ENCODE peak calls at places on chromosomes 16 and 17, in seven cellular contexts. O is activated naive CD8-positive, alpha-beta T cell treated with anti-CD3 and anti-CD28 coated beads for 36 hours; H is NAMALWA; T is esophagus squamous epithelium; M is HEK293T; B is amygdala; V is thoracic aorta. J is an unnamed sample.

GRCh38 chr16:83978401-83978904 is 10.4 kb downstream of the NECAB2 start:
- DNase-seq in O (no peak), H (no peak), T (no peak), M (no peak), B (no peak), V (no peak), J (no peak)

GRCh38 chr17:48878920-48879898 is 13.4 kb upstream of the ATP5MC1 start:
- DNase-seq in O (peak), H (peak), T (no peak), M (peak), B (peak), V (no peak), J (peak)

GRCh38 chr17:7839199-7839889 is 5.3 kb downstream of the KDM6B start:
- DNase-seq in O (no peak), H (no peak), T (no peak), M (no peak), B (no peak), V (no peak), J (peak)

GRCh38 chr16:35713762-35714650 is 2254.6 kb downstream of the TP53TG3F start:
- DNase-seq in O (no peak), H (no peak), T (no peak), M (no peak), B (no peak), V (no peak), J (no peak)

GRCh38 chr16:75695708-75696107 is 5.6 kb downstream of the DUXB start:
- DNase-seq in O (no peak), H (peak), T (no peak), M (peak), B (no peak), V (no peak), J (peak)

GRCh38 chr16:81817789-81818304 is 38.8 kb downstream of the PLCG2 start:
- DNase-seq in O (no peak), H (peak), T (no peak), M (no peak), B (no peak), V (no peak), J (peak)

GRCh38 chr17:4740584-4740983 is 856 bp upstream of the CXCL16 start:
- DNase-seq in O (no peak), H (no peak), T (no peak), M (no peak), B (no peak), V (no peak), J (no peak)

GRCh38 chr16:88792078-88792550 is 7.1 kb upstream of the PIEZO1 start:
- DNase-seq in O (no peak), H (no peak), T (no peak), M (no peak), B (no peak), V (no peak), J (no peak)

GRCh38 chr16:67260426-67261063 is 11.8 kb downstream of the SLC9A5 start:
- DNase-seq in O (no peak), H (peak), T (no peak), M (peak), B (no peak), V (no peak), J (peak)

GRCh38 chr17:56174421-56174820 is 21.1 kb downstream of the ANKFN1 start:
- DNase-seq in O (no peak), H (no peak), T (no peak), M (no peak), B (no peak), V (no peak), J (no peak)

GRCh38 chr17:76279742-76280287 is 14.7 kb downstream of the UBALD2 start:
- DNase-seq in O (no peak), H (no peak), T (no peak), M (no peak), B (no peak), V (no peak), J (no peak)

GRCh38 chr17:81868674-81869220 is 2.4 kb downstream of the ARHGDIA start:
- DNase-seq in O (peak), H (no peak), T (no peak), M (peak), B (no peak), V (no peak), J (peak)

GRCh38 chr16:55035037-55035436 is 104.4 kb downstream of the IRX5 start:
- DNase-seq in O (peak), H (peak), T (no peak), M (peak), B (no peak), V (no peak), J (peak)

GRCh38 chr17:54153423-54153822 is 330.7 kb downstream of the KIF2B start:
- DNase-seq in O (no peak), H (no peak), T (no peak), M (no peak), B (no peak), V (no peak), J (no peak)

GRCh38 chr17:21089145-21089544 is 37.6 kb upstream of the DHRS7B start:
- DNase-seq in O (no peak), H (no peak), T (no peak), M (no peak), B (no peak), V (no peak), J (no peak)

GRCh38 chr17:83109793-83110645 is 30.6 kb downstream of the METRNL start:
- DNase-seq in O (no peak), H (no peak), T (peak), M (no peak), B (no peak), V (peak), J (peak)

GRCh38 chr17:60158751-60159478 is 9.1 kb downstream of the CA4 start:
- DNase-seq in O (no peak), H (no peak), T (no peak), M (no peak), B (no peak), V (no peak), J (no peak)

GRCh38 chr17:77320501-77321256 is 179.9 kb downstream of the SEC14L1 start:
- DNase-seq in O (no peak), H (no peak), T (no peak), M (no peak), B (no peak), V (peak), J (peak)

GRCh38 chr16:17447273-17447672 is 23.5 kb downstream of the XYLT1 start:
- DNase-seq in O (no peak), H (no peak), T (no peak), M (no peak), B (no peak), V (no peak), J (no peak)

GRCh38 chr17:80861892-80862291 is 129.7 kb upstream of the CHMP6 start:
- DNase-seq in O (peak), H (peak), T (no peak), M (peak), B (no peak), V (no peak), J (no peak)

GRCh38 chr16:252366-253337 is 18.0 kb downstream of the FAM234A start:
- DNase-seq in O (peak), H (no peak), T (no peak), M (no peak), B (no peak), V (no peak), J (peak)

GRCh38 chr17:74646231-74646630 is 22.7 kb upstream of the CD300E start:
- DNase-seq in O (no peak), H (peak), T (no peak), M (no peak), B (no peak), V (no peak), J (peak)

GRCh38 chr17:7056386-7056785 is 12.5 kb upstream of the SLC16A11 start:
- DNase-seq in O (no peak), H (no peak), T (no peak), M (no peak), B (no peak), V (no peak), J (no peak)

GRCh38 chr16:78985736-78986605 is 614.6 kb downstream of the MAF start:
- DNase-seq in O (no peak), H (no peak), T (no peak), M (no peak), B (no peak), V (no peak), J (no peak)

GRCh38 chr17:44628234-44629188 is 27.8 kb upstream of the MEIOC start:
- DNase-seq in O (no peak), H (peak), T (no peak), M (no peak), B (no peak), V (no peak), J (no peak)

GRCh38 chr17:82528484-82529265 is 9.1 kb downstream of the FOXK2 start:
- DNase-seq in O (no peak), H (no peak), T (no peak), M (no peak), B (peak), V (peak), J (no peak)

GRCh38 chr16:88508868-88509748 is 56.0 kb downstream of the ZFPM1 start:
- DNase-seq in O (no peak), H (no peak), T (no peak), M (no peak), B (no peak), V (no peak), J (no peak)

GRCh38 chr16:72480926-72481325 is 309.0 kb upstream of the PMFBP1 start:
- DNase-seq in O (no peak), H (no peak), T (no peak), M (no peak), B (no peak), V (no peak), J (no peak)

GRCh38 chr17:83079766-83080616 is 582 bp downstream of the METRNL start:
- DNase-seq in O (peak), H (no peak), T (no peak), M (peak), B (no peak), V (no peak), J (peak)

GRCh38 chr16:51853586-51853985 is 693.4 kb downstream of the TOX3 start:
- DNase-seq in O (no peak), H (no peak), T (no peak), M (no peak), B (no peak), V (no peak), J (no peak)

GRCh38 chr16:68264128-68265077 is at the start of gene SLC7A6:
- DNase-seq in O (peak), H (peak), T (no peak), M (peak), B (peak), V (no peak), J (peak)